ENCODE peak calls at places on chromosomes 13 and 19, in eight cellular contexts. One of them, this sample, is unnamed.

GRCh38 chr19:6264077-6264445 is 15.7 kb downstream of the MLLT1 start:
- DNase-seq in pancreas: no peak
- DNase-seq in left ventricle myocardium inferior: no peak
- DNase-seq in T47D: no peak
- DNase-seq in stimulated activated CD8-positive, alpha-beta memory T cell treated with anti-CD3 and anti-CD28 coated beads, Interleukin-2, amount 100 ng/mL, for 48 hours: no peak
- DNase-seq in tibial nerve: no peak
- DNase-seq in naive B cell: no peak
- DNase-seq in foreskin fibroblast: peak; percentile 46
- DNase-seq in this sample: no peak

GRCh38 chr13:111326621-111326965 is 6.2 kb downstream of the TEX29 start:
- DNase-seq in T47D: no peak
- DNase-seq in naive B cell: no peak
- DNase-seq in pancreas: no peak
- DNase-seq in left ventricle myocardium inferior: no peak
- DNase-seq in stimulated activated CD8-positive, alpha-beta memory T cell treated with anti-CD3 and anti-CD28 coated beads, Interleukin-2, amount 100 ng/mL, for 48 hours: no peak
- DNase-seq in foreskin fibroblast: no peak
- DNase-seq in tibial nerve: no peak
- DNase-seq in this sample: no peak

GRCh38 chr19:47274891-47275865 is 493 bp downstream of the INAFM1 start:
- DNase-seq in stimulated activated CD8-positive, alpha-beta memory T cell treated with anti-CD3 and anti-CD28 coated beads, Interleukin-2, amount 100 ng/mL, for 48 hours: no peak
- DNase-seq in left ventricle myocardium inferior: peak; percentile 22
- DNase-seq in naive B cell: no peak
- DNase-seq in foreskin fibroblast: peak; percentile 58
- DNase-seq in T47D: no peak
- DNase-seq in tibial nerve: no peak
- DNase-seq in pancreas: peak; percentile 74
- DNase-seq in this sample: no peak

GRCh38 chr19:31144471-31144870 is 204.8 kb downstream of the TSHZ3 start:
- DNase-seq in foreskin fibroblast: no peak
- DNase-seq in tibial nerve: no peak
- DNase-seq in pancreas: no peak
- DNase-seq in T47D: no peak
- DNase-seq in naive B cell: no peak
- DNase-seq in left ventricle myocardium inferior: no peak
- DNase-seq in stimulated activated CD8-positive, alpha-beta memory T cell treated with anti-CD3 and anti-CD28 coated beads, Interleukin-2, amount 100 ng/mL, for 48 hours: no peak
- DNase-seq in this sample: no peak

GRCh38 chr19:6204212-6204611 is 68.7 kb downstream of the ACSBG2 start:
- DNase-seq in pancreas: no peak
- DNase-seq in foreskin fibroblast: no peak
- DNase-seq in naive B cell: no peak
- DNase-seq in stimulated activated CD8-positive, alpha-beta memory T cell treated with anti-CD3 and anti-CD28 coated beads, Interleukin-2, amount 100 ng/mL, for 48 hours: no peak
- DNase-seq in left ventricle myocardium inferior: no peak
- DNase-seq in T47D: no peak
- DNase-seq in tibial nerve: no peak
- DNase-seq in this sample: no peak

GRCh38 chr13:105665284-105665683 is 870.2 kb downstream of the EFNB2 start:
- DNase-seq in stimulated activated CD8-positive, alpha-beta memory T cell treated with anti-CD3 and anti-CD28 coated beads, Interleukin-2, amount 100 ng/mL, for 48 hours: no peak
- DNase-seq in left ventricle myocardium inferior: no peak
- DNase-seq in naive B cell: no peak
- DNase-seq in foreskin fibroblast: peak; percentile 57
- DNase-seq in T47D: no peak
- DNase-seq in tibial nerve: no peak
- DNase-seq in pancreas: no peak
- DNase-seq in this sample: no peak

GRCh38 chr19:55210120-55210493 is 806 bp upstream of the PTPRH start:
- DNase-seq in stimulated activated CD8-positive, alpha-beta memory T cell treated with anti-CD3 and anti-CD28 coated beads, Interleukin-2, amount 100 ng/mL, for 48 hours: no peak
- DNase-seq in pancreas: no peak
- DNase-seq in naive B cell: no peak
- DNase-seq in left ventricle myocardium inferior: no peak
- DNase-seq in T47D: no peak
- DNase-seq in foreskin fibroblast: peak; percentile 95
- DNase-seq in tibial nerve: no peak
- DNase-seq in this sample: no peak

GRCh38 chr13:100149389-100149788 is 60.5 kb downstream of the PCCA start:
- DNase-seq in left ventricle myocardium inferior: no peak
- DNase-seq in naive B cell: no peak
- DNase-seq in foreskin fibroblast: no peak
- DNase-seq in tibial nerve: no peak
- DNase-seq in T47D: no peak
- DNase-seq in stimulated activated CD8-positive, alpha-beta memory T cell treated with anti-CD3 and anti-CD28 coated beads, Interleukin-2, amount 100 ng/mL, for 48 hours: no peak
- DNase-seq in pancreas: no peak
- DNase-seq in this sample: no peak

GRCh38 chr19:32570081-32570785 is 10.8 kb upstream of the PDCD5 start:
- DNase-seq in stimulated activated CD8-positive, alpha-beta memory T cell treated with anti-CD3 and anti-CD28 coated beads, Interleukin-2, amount 100 ng/mL, for 48 hours: no peak
- DNase-seq in left ventricle myocardium inferior: no peak
- DNase-seq in T47D: no peak
- DNase-seq in tibial nerve: no peak
- DNase-seq in pancreas: no peak
- DNase-seq in foreskin fibroblast: peak; percentile 83
- DNase-seq in naive B cell: peak; percentile 18
- DNase-seq in this sample: no peak

GRCh38 chr13:114339779-114340534 is 25.7 kb downstream of the CHAMP1 start:
- DNase-seq in foreskin fibroblast: peak; percentile 75
- DNase-seq in left ventricle myocardium inferior: peak; percentile 18
- DNase-seq in naive B cell: peak; percentile 37
- DNase-seq in stimulated activated CD8-positive, alpha-beta memory T cell treated with anti-CD3 and anti-CD28 coated beads, Interleukin-2, amount 100 ng/mL, for 48 hours: peak; percentile 13
- DNase-seq in T47D: no peak
- DNase-seq in tibial nerve: no peak
- DNase-seq in pancreas: peak; percentile 51
- DNase-seq in this sample: peak; percentile 75

GRCh38 chr13:55553736-55554135 is 1587.0 kb upstream of the PRR20A start:
- DNase-seq in naive B cell: no peak
- DNase-seq in foreskin fibroblast: no peak
- DNase-seq in tibial nerve: no peak
- DNase-seq in pancreas: no peak
- DNase-seq in stimulated activated CD8-positive, alpha-beta memory T cell treated with anti-CD3 and anti-CD28 coated beads, Interleukin-2, amount 100 ng/mL, for 48 hours: no peak
- DNase-seq in left ventricle myocardium inferior: no peak
- DNase-seq in T47D: no peak
- DNase-seq in this sample: no peak

GRCh38 chr19:38247126-38247525 is 9.0 kb downstream of the PPP1R14A start:
- DNase-seq in naive B cell: no peak
- DNase-seq in T47D: no peak
- DNase-seq in tibial nerve: no peak
- DNase-seq in pancreas: no peak
- DNase-seq in left ventricle myocardium inferior: no peak
- DNase-seq in foreskin fibroblast: no peak
- DNase-seq in stimulated activated CD8-positive, alpha-beta memory T cell treated with anti-CD3 and anti-CD28 coated beads, Interleukin-2, amount 100 ng/mL, for 48 hours: no peak
- DNase-seq in this sample: no peak

GRCh38 chr13:59746291-59746962 is 417.3 kb downstream of the DIAPH3 start:
- DNase-seq in tibial nerve: no peak
- DNase-seq in foreskin fibroblast: peak; percentile 58
- DNase-seq in naive B cell: no peak
- DNase-seq in T47D: no peak
- DNase-seq in stimulated activated CD8-positive, alpha-beta memory T cell treated with anti-CD3 and anti-CD28 coated beads, Interleukin-2, amount 100 ng/mL, for 48 hours: no peak
- DNase-seq in left ventricle myocardium inferior: no peak
- DNase-seq in pancreas: no peak
- DNase-seq in this sample: no peak

GRCh38 chr13:50071399-50071798 is 56.2 kb downstream of the KCNRG start:
- DNase-seq in tibial nerve: no peak
- DNase-seq in pancreas: no peak
- DNase-seq in stimulated activated CD8-positive, alpha-beta memory T cell treated with anti-CD3 and anti-CD28 coated beads, Interleukin-2, amount 100 ng/mL, for 48 hours: no peak
- DNase-seq in foreskin fibroblast: no peak
- DNase-seq in left ventricle myocardium inferior: no peak
- DNase-seq in T47D: no peak
- DNase-seq in naive B cell: no peak
- DNase-seq in this sample: no peak

GRCh38 chr19:50046649-50047503 is 21.1 kb downstream of the ZNF473 start:
- DNase-seq in naive B cell: no peak
- DNase-seq in pancreas: peak; percentile 80
- DNase-seq in tibial nerve: peak; percentile 26
- DNase-seq in left ventricle myocardium inferior: peak; percentile 42
- DNase-seq in stimulated activated CD8-positive, alpha-beta memory T cell treated with anti-CD3 and anti-CD28 coated beads, Interleukin-2, amount 100 ng/mL, for 48 hours: peak; percentile 43
- DNase-seq in foreskin fibroblast: peak; percentile 43
- DNase-seq in T47D: no peak
- DNase-seq in this sample: no peak